ENCODE peak calls at places on chromosomes 11 and 22, in four cellular contexts. L, U, F and I are unnamed samples.

GRCh38 chr11:13082588-13082987 is 73.5 kb downstream of the RASSF10 start:
- DNase-seq in L (no peak), U (no peak), F (no peak), I (no peak)

GRCh38 chr11:46389450-46390330 is 1.9 kb downstream of the CHRM4 start:
- DNase-seq in L (peak; percentile 28), U (no peak), F (no peak), I (peak; percentile 64)

GRCh38 chr11:74524978-74525377 is 31.5 kb upstream of the LIPT2 start:
- DNase-seq in L (no peak), U (no peak), F (no peak), I (no peak)

GRCh38 chr22:23240639-23241389 is 60.5 kb downstream of the BCR start:
- DNase-seq in L (no peak), U (no peak), F (no peak), I (peak; percentile 41)

GRCh38 chr11:3344775-3345174 is 34.2 kb downstream of the ZNF195 start:
- DNase-seq in L (no peak), U (no peak), F (no peak), I (no peak)

GRCh38 chr22:30014244-30014643 is 66.0 kb upstream of the HORMAD2 start:
- DNase-seq in L (no peak), U (no peak), F (no peak), I (no peak)

GRCh38 chr11:19644316-19644715 is 68.3 kb upstream of the NAV2 start:
- DNase-seq in L (no peak), U (no peak), F (no peak), I (no peak)

GRCh38 chr11:128904872-128905344 is 13.8 kb downstream of the KCNJ5 start:
- DNase-seq in L (no peak), U (no peak), F (no peak), I (no peak)

GRCh38 chr22:36741968-36742367 is 34.0 kb downstream of the IFT27 start:
- DNase-seq in L (no peak), U (no peak), F (no peak), I (no peak)

GRCh38 chr11:56637500-56637899 is 4.7 kb downstream of the OR5AP2 start:
- DNase-seq in L (no peak), U (no peak), F (no peak), I (no peak)

GRCh38 chr22:17430298-17430900 is 61.1 kb downstream of the CECR2 start:
- DNase-seq in L (no peak), U (no peak), F (no peak), I (peak; percentile 87)

GRCh38 chr11:8937159-8937558 is 4.4 kb upstream of the C11orf16 start:
- DNase-seq in L (no peak), U (no peak), F (no peak), I (no peak)

GRCh38 chr11:2468363-2469240 is 23.8 kb downstream of the KCNQ1 start:
- DNase-seq in L (no peak), U (no peak), F (no peak), I (no peak)

DNA sequence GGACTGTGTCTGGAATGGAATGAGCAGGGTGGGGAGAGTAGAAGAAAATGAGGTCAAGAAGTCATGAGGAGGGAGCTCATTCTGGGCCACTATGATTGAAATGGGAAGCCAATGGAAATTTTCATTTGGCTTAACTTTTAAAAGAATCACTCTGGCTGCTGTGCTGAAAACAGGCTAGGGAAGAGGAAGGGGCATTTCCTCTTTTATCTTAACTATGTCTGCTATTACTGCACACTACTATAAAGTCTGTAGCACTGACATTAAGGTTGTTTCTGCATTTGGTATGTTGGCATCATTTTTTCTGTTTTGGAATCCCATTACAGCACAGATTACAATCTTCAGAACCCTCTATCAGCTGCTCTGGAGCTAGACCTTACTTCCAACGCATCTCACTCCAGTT is 8.2 kb downstream of the PATL1 start:
- DNase-seq in L (no peak), U (no peak), F (no peak), I (no peak)
- H3K4me3 ChIP-seq in L (no peak overlapping the region), U (no peak overlapping the region), F (no peak overlapping the region), I (no peak overlapping the region)

DNA sequence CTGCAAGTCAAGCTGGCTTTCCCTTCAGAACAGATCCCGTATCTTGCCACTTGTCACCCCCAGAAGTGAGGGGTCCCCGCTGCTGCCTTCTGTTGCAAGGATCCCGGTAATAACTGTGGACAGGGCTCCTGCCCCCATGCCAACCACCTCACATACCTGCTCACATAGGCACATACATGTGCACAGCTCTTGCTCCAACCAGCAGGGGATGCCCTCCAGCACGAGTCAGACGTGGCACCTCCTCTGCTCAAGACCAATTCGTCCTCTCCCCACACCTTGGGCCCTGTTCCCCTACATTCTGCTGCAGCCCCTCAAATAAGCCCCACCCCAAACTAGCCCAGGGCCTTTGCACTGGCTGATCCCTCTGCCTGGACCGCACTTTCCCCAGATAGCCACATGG is 163.3 kb downstream of the CRYBB2 start:
- DNase-seq in L (no peak), U (no peak), F (no peak), I (no peak)
- TF ChIP-seq CTCF in L (no peak), U (no peak), F (peak; percentile 11), I (peak; percentile 30)

DNA sequence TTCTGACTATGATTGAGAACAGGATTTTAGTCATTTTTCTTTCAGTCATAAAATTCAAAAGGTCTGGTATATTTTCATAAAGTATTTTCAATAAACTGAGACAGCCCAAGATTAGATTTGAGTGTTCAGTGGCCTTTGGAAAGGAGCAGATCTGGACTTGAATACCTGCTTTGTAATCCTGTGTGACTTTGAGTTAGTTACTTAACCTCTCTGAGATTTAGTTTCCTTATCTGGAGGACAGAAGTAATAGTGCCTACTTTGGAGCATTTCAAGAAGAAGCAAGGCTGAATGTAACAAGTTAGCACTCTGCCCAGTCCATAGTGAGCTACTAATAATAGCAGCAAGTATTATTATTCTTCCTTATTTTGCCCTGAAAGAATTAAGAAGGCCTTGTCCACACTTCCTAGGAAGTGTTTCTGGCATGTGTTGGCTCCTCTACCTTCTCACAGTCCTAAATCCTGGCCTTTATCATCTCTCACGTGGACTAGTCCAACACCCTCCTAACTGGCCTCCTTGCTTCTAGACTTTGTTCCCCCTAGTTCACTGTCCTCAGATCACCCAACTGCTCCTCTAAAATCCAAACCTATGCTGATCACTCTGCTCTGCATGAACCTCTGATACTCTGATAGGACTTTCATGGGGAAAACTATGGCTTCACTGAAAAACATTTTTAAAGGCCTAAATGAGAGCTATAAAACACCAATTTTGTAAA is 115.8 kb downstream of the PLEKHA7 start:
- DNase-seq in L (no peak), U (no peak), F (no peak), I (no peak)
- H3K4me3 ChIP-seq in L (no peak overlapping the region), U (no peak overlapping the region), F (no peak overlapping the region), I (no peak overlapping the region)

GRCh38 chr11:103202048-103202651 is 92.9 kb downstream of the DYNC2H1 start:
- DNase-seq in L (no peak), U (no peak), F (peak; percentile 11), I (peak; percentile 72)
- TF ChIP-seq CTCF in L (no peak), U (no peak), F (peak; percentile 83), I (peak; percentile 82)